ENCODE peak calls at places on chromosomes 12 and 14, in eight cellular contexts. One of them, this sample, is unnamed.

GRCh38 chr12:14833336-14833735 is 10.0 kb downstream of the ART4 start:
- DNase-seq in Jurkat, Clone E6-1: no peak
- DNase-seq in amniotic stem cell: no peak
- DNase-seq in hippocampal formation: no peak
- DNase-seq in activated T-cell treated with anti-CD3 and anti-CD28 coated beads, Interleukin-2, amount 50 U/mL, for 72 hours: no peak
- DNase-seq in HFF-Myc: no peak
- DNase-seq in stimulated activated CD4-positive, alpha-beta T cell treated with anti-CD3 and anti-CD28 coated beads, Interleukin-1b, Interleukin-23, amount 100 ng/mL, for 24 hours: no peak
- DNase-seq in GM13976: no peak
- DNase-seq in this sample: no peak

GRCh38 chr14:42214981-42215491 is 608.4 kb downstream of the LRFN5 start:
- DNase-seq in Jurkat, Clone E6-1: no peak
- DNase-seq in amniotic stem cell: no peak
- DNase-seq in hippocampal formation: no peak
- DNase-seq in activated T-cell treated with anti-CD3 and anti-CD28 coated beads, Interleukin-2, amount 50 U/mL, for 72 hours: no peak
- DNase-seq in HFF-Myc: peak
- DNase-seq in stimulated activated CD4-positive, alpha-beta T cell treated with anti-CD3 and anti-CD28 coated beads, Interleukin-1b, Interleukin-23, amount 100 ng/mL, for 24 hours: no peak
- DNase-seq in GM13976: no peak
- DNase-seq in this sample: peak

GRCh38 chr14:77099425-77100167 is 1.5 kb downstream of the CIPC start:
- DNase-seq in Jurkat, Clone E6-1: no peak
- DNase-seq in amniotic stem cell: peak
- DNase-seq in hippocampal formation: no peak
- DNase-seq in activated T-cell treated with anti-CD3 and anti-CD28 coated beads, Interleukin-2, amount 50 U/mL, for 72 hours: no peak
- DNase-seq in HFF-Myc: peak
- DNase-seq in stimulated activated CD4-positive, alpha-beta T cell treated with anti-CD3 and anti-CD28 coated beads, Interleukin-1b, Interleukin-23, amount 100 ng/mL, for 24 hours: no peak
- DNase-seq in GM13976: no peak
- DNase-seq in this sample: peak

GRCh38 chr14:60618200-60618599 is 31.1 kb downstream of the SIX1 start:
- DNase-seq in Jurkat, Clone E6-1: no peak
- DNase-seq in amniotic stem cell: no peak
- DNase-seq in hippocampal formation: no peak
- DNase-seq in activated T-cell treated with anti-CD3 and anti-CD28 coated beads, Interleukin-2, amount 50 U/mL, for 72 hours: no peak
- DNase-seq in HFF-Myc: no peak
- DNase-seq in stimulated activated CD4-positive, alpha-beta T cell treated with anti-CD3 and anti-CD28 coated beads, Interleukin-1b, Interleukin-23, amount 100 ng/mL, for 24 hours: no peak
- DNase-seq in GM13976: no peak
- DNase-seq in this sample: no peak

GRCh38 chr12:61095131-61095530 is 1165.1 kb upstream of the USP15 start:
- DNase-seq in Jurkat, Clone E6-1: no peak
- DNase-seq in amniotic stem cell: no peak
- DNase-seq in hippocampal formation: no peak
- DNase-seq in activated T-cell treated with anti-CD3 and anti-CD28 coated beads, Interleukin-2, amount 50 U/mL, for 72 hours: no peak
- DNase-seq in HFF-Myc: no peak
- DNase-seq in stimulated activated CD4-positive, alpha-beta T cell treated with anti-CD3 and anti-CD28 coated beads, Interleukin-1b, Interleukin-23, amount 100 ng/mL, for 24 hours: no peak
- DNase-seq in GM13976: no peak
- DNase-seq in this sample: no peak

GRCh38 chr12:46177842-46178608 is 90.8 kb downstream of the SLC38A1 start:
- DNase-seq in Jurkat, Clone E6-1: no peak
- DNase-seq in amniotic stem cell: no peak
- DNase-seq in hippocampal formation: no peak
- DNase-seq in activated T-cell treated with anti-CD3 and anti-CD28 coated beads, Interleukin-2, amount 50 U/mL, for 72 hours: no peak
- DNase-seq in HFF-Myc: no peak
- DNase-seq in stimulated activated CD4-positive, alpha-beta T cell treated with anti-CD3 and anti-CD28 coated beads, Interleukin-1b, Interleukin-23, amount 100 ng/mL, for 24 hours: no peak
- DNase-seq in GM13976: no peak
- DNase-seq in this sample: no peak

GRCh38 chr12:77102691-77103090 is 37.3 kb upstream of the E2F7 start:
- DNase-seq in Jurkat, Clone E6-1: no peak
- DNase-seq in amniotic stem cell: peak
- DNase-seq in hippocampal formation: no peak
- DNase-seq in activated T-cell treated with anti-CD3 and anti-CD28 coated beads, Interleukin-2, amount 50 U/mL, for 72 hours: no peak
- DNase-seq in HFF-Myc: no peak
- DNase-seq in stimulated activated CD4-positive, alpha-beta T cell treated with anti-CD3 and anti-CD28 coated beads, Interleukin-1b, Interleukin-23, amount 100 ng/mL, for 24 hours: no peak
- DNase-seq in GM13976: no peak
- DNase-seq in this sample: peak

GRCh38 chr12:111045941-111046340 is 125.6 kb upstream of the MYL2 start:
- DNase-seq in Jurkat, Clone E6-1: no peak
- DNase-seq in amniotic stem cell: no peak
- DNase-seq in hippocampal formation: no peak
- DNase-seq in activated T-cell treated with anti-CD3 and anti-CD28 coated beads, Interleukin-2, amount 50 U/mL, for 72 hours: no peak
- DNase-seq in HFF-Myc: no peak
- DNase-seq in stimulated activated CD4-positive, alpha-beta T cell treated with anti-CD3 and anti-CD28 coated beads, Interleukin-1b, Interleukin-23, amount 100 ng/mL, for 24 hours: no peak
- DNase-seq in GM13976: no peak
- DNase-seq in this sample: no peak

GRCh38 chr12:120352117-120352516 is 16.8 kb downstream of the MSI1 start:
- DNase-seq in Jurkat, Clone E6-1: no peak
- DNase-seq in amniotic stem cell: no peak
- DNase-seq in hippocampal formation: no peak
- DNase-seq in activated T-cell treated with anti-CD3 and anti-CD28 coated beads, Interleukin-2, amount 50 U/mL, for 72 hours: no peak
- DNase-seq in HFF-Myc: peak
- DNase-seq in stimulated activated CD4-positive, alpha-beta T cell treated with anti-CD3 and anti-CD28 coated beads, Interleukin-1b, Interleukin-23, amount 100 ng/mL, for 24 hours: no peak
- DNase-seq in GM13976: no peak
- DNase-seq in this sample: peak

GRCh38 chr12:33596061-33596460 is 156.4 kb upstream of the SYT10 start:
- DNase-seq in Jurkat, Clone E6-1: no peak
- DNase-seq in amniotic stem cell: no peak
- DNase-seq in hippocampal formation: no peak
- DNase-seq in activated T-cell treated with anti-CD3 and anti-CD28 coated beads, Interleukin-2, amount 50 U/mL, for 72 hours: no peak
- DNase-seq in HFF-Myc: no peak
- DNase-seq in stimulated activated CD4-positive, alpha-beta T cell treated with anti-CD3 and anti-CD28 coated beads, Interleukin-1b, Interleukin-23, amount 100 ng/mL, for 24 hours: no peak
- DNase-seq in GM13976: no peak
- DNase-seq in this sample: no peak

GRCh38 chr12:95908573-95908972 is 33.8 kb downstream of the CCDC38 start:
- DNase-seq in Jurkat, Clone E6-1: no peak
- DNase-seq in amniotic stem cell: no peak
- DNase-seq in hippocampal formation: no peak
- DNase-seq in activated T-cell treated with anti-CD3 and anti-CD28 coated beads, Interleukin-2, amount 50 U/mL, for 72 hours: no peak
- DNase-seq in HFF-Myc: no peak
- DNase-seq in stimulated activated CD4-positive, alpha-beta T cell treated with anti-CD3 and anti-CD28 coated beads, Interleukin-1b, Interleukin-23, amount 100 ng/mL, for 24 hours: no peak
- DNase-seq in GM13976: no peak
- DNase-seq in this sample: peak

GRCh38 chr14:101411151-101411550 is 150.1 kb upstream of the DIO3 start:
- DNase-seq in Jurkat, Clone E6-1: no peak
- DNase-seq in amniotic stem cell: no peak
- DNase-seq in hippocampal formation: no peak
- DNase-seq in activated T-cell treated with anti-CD3 and anti-CD28 coated beads, Interleukin-2, amount 50 U/mL, for 72 hours: no peak
- DNase-seq in HFF-Myc: no peak
- DNase-seq in stimulated activated CD4-positive, alpha-beta T cell treated with anti-CD3 and anti-CD28 coated beads, Interleukin-1b, Interleukin-23, amount 100 ng/mL, for 24 hours: no peak
- DNase-seq in GM13976: no peak
- DNase-seq in this sample: no peak

GRCh38 chr12:103652808-103653207 is 65.7 kb downstream of the STAB2 start:
- DNase-seq in Jurkat, Clone E6-1: no peak
- DNase-seq in amniotic stem cell: no peak
- DNase-seq in hippocampal formation: no peak
- DNase-seq in activated T-cell treated with anti-CD3 and anti-CD28 coated beads, Interleukin-2, amount 50 U/mL, for 72 hours: no peak
- DNase-seq in HFF-Myc: no peak
- DNase-seq in stimulated activated CD4-positive, alpha-beta T cell treated with anti-CD3 and anti-CD28 coated beads, Interleukin-1b, Interleukin-23, amount 100 ng/mL, for 24 hours: no peak
- DNase-seq in GM13976: no peak
- DNase-seq in this sample: no peak

GRCh38 chr12:52224154-52224553 is 8.9 kb upstream of the KRT7 start:
- DNase-seq in Jurkat, Clone E6-1: no peak
- DNase-seq in amniotic stem cell: no peak
- DNase-seq in hippocampal formation: no peak
- DNase-seq in activated T-cell treated with anti-CD3 and anti-CD28 coated beads, Interleukin-2, amount 50 U/mL, for 72 hours: no peak
- DNase-seq in HFF-Myc: no peak
- DNase-seq in stimulated activated CD4-positive, alpha-beta T cell treated with anti-CD3 and anti-CD28 coated beads, Interleukin-1b, Interleukin-23, amount 100 ng/mL, for 24 hours: no peak
- DNase-seq in GM13976: no peak
- DNase-seq in this sample: no peak

GRCh38 chr12:43957732-43958131 is 121.9 kb downstream of the TMEM117 start:
- DNase-seq in Jurkat, Clone E6-1: peak
- DNase-seq in amniotic stem cell: peak
- DNase-seq in hippocampal formation: peak
- DNase-seq in activated T-cell treated with anti-CD3 and anti-CD28 coated beads, Interleukin-2, amount 50 U/mL, for 72 hours: peak
- DNase-seq in HFF-Myc: peak
- DNase-seq in stimulated activated CD4-positive, alpha-beta T cell treated with anti-CD3 and anti-CD28 coated beads, Interleukin-1b, Interleukin-23, amount 100 ng/mL, for 24 hours: no peak
- DNase-seq in GM13976: peak
- DNase-seq in this sample: peak

GRCh38 chr14:99718031-99718810 is 34.1 kb downstream of the CYP46A1 start:
- DNase-seq in Jurkat, Clone E6-1: no peak
- DNase-seq in amniotic stem cell: no peak
- DNase-seq in hippocampal formation: no peak
- DNase-seq in activated T-cell treated with anti-CD3 and anti-CD28 coated beads, Interleukin-2, amount 50 U/mL, for 72 hours: no peak
- DNase-seq in HFF-Myc: no peak
- DNase-seq in stimulated activated CD4-positive, alpha-beta T cell treated with anti-CD3 and anti-CD28 coated beads, Interleukin-1b, Interleukin-23, amount 100 ng/mL, for 24 hours: no peak
- DNase-seq in GM13976: peak
- DNase-seq in this sample: no peak

GRCh38 chr14:87833026-87833425 is 160.0 kb downstream of the GALC start:
- DNase-seq in Jurkat, Clone E6-1: no peak
- DNase-seq in amniotic stem cell: no peak
- DNase-seq in hippocampal formation: no peak
- DNase-seq in activated T-cell treated with anti-CD3 and anti-CD28 coated beads, Interleukin-2, amount 50 U/mL, for 72 hours: no peak
- DNase-seq in HFF-Myc: no peak
- DNase-seq in stimulated activated CD4-positive, alpha-beta T cell treated with anti-CD3 and anti-CD28 coated beads, Interleukin-1b, Interleukin-23, amount 100 ng/mL, for 24 hours: no peak
- DNase-seq in GM13976: no peak
- DNase-seq in this sample: no peak

GRCh38 chr12:1864867-1865266 is 44.5 kb downstream of the LRTM2 start:
- DNase-seq in Jurkat, Clone E6-1: no peak
- DNase-seq in amniotic stem cell: no peak
- DNase-seq in hippocampal formation: no peak
- DNase-seq in activated T-cell treated with anti-CD3 and anti-CD28 coated beads, Interleukin-2, amount 50 U/mL, for 72 hours: no peak
- DNase-seq in HFF-Myc: no peak
- DNase-seq in stimulated activated CD4-positive, alpha-beta T cell treated with anti-CD3 and anti-CD28 coated beads, Interleukin-1b, Interleukin-23, amount 100 ng/mL, for 24 hours: no peak
- DNase-seq in GM13976: no peak
- DNase-seq in this sample: no peak

GRCh38 chr12:45585522-45586230 is 143.8 kb upstream of the ARID2 start:
- DNase-seq in Jurkat, Clone E6-1: no peak
- DNase-seq in amniotic stem cell: no peak
- DNase-seq in hippocampal formation: no peak
- DNase-seq in activated T-cell treated with anti-CD3 and anti-CD28 coated beads, Interleukin-2, amount 50 U/mL, for 72 hours: no peak
- DNase-seq in HFF-Myc: no peak
- DNase-seq in stimulated activated CD4-positive, alpha-beta T cell treated with anti-CD3 and anti-CD28 coated beads, Interleukin-1b, Interleukin-23, amount 100 ng/mL, for 24 hours: no peak
- DNase-seq in GM13976: no peak
- DNase-seq in this sample: no peak

GRCh38 chr12:12840500-12840899 is 27.4 kb downstream of the DDX47 start:
- DNase-seq in Jurkat, Clone E6-1: no peak
- DNase-seq in amniotic stem cell: no peak
- DNase-seq in hippocampal formation: no peak
- DNase-seq in activated T-cell treated with anti-CD3 and anti-CD28 coated beads, Interleukin-2, amount 50 U/mL, for 72 hours: no peak
- DNase-seq in HFF-Myc: no peak
- DNase-seq in stimulated activated CD4-positive, alpha-beta T cell treated with anti-CD3 and anti-CD28 coated beads, Interleukin-1b, Interleukin-23, amount 100 ng/mL, for 24 hours: no peak
- DNase-seq in GM13976: no peak
- DNase-seq in this sample: no peak

GRCh38 chr14:100532916-100533630 is 54.1 kb downstream of the BEGAIN start:
- DNase-seq in Jurkat, Clone E6-1: peak
- DNase-seq in amniotic stem cell: no peak
- DNase-seq in hippocampal formation: no peak
- DNase-seq in activated T-cell treated with anti-CD3 and anti-CD28 coated beads, Interleukin-2, amount 50 U/mL, for 72 hours: no peak
- DNase-seq in HFF-Myc: no peak
- DNase-seq in stimulated activated CD4-positive, alpha-beta T cell treated with anti-CD3 and anti-CD28 coated beads, Interleukin-1b, Interleukin-23, amount 100 ng/mL, for 24 hours: no peak
- DNase-seq in GM13976: no peak
- DNase-seq in this sample: peak

GRCh38 chr12:106022568-106023012 is 116.2 kb downstream of the NUAK1 start:
- DNase-seq in Jurkat, Clone E6-1: no peak
- DNase-seq in amniotic stem cell: no peak
- DNase-seq in hippocampal formation: no peak
- DNase-seq in activated T-cell treated with anti-CD3 and anti-CD28 coated beads, Interleukin-2, amount 50 U/mL, for 72 hours: no peak
- DNase-seq in HFF-Myc: no peak
- DNase-seq in stimulated activated CD4-positive, alpha-beta T cell treated with anti-CD3 and anti-CD28 coated beads, Interleukin-1b, Interleukin-23, amount 100 ng/mL, for 24 hours: no peak
- DNase-seq in GM13976: no peak
- DNase-seq in this sample: no peak

GRCh38 chr14:90428676-90429075 is 31.8 kb downstream of the CALM1 start:
- DNase-seq in Jurkat, Clone E6-1: peak
- DNase-seq in amniotic stem cell: no peak
- DNase-seq in hippocampal formation: no peak
- DNase-seq in activated T-cell treated with anti-CD3 and anti-CD28 coated beads, Interleukin-2, amount 50 U/mL, for 72 hours: no peak
- DNase-seq in HFF-Myc: no peak
- DNase-seq in stimulated activated CD4-positive, alpha-beta T cell treated with anti-CD3 and anti-CD28 coated beads, Interleukin-1b, Interleukin-23, amount 100 ng/mL, for 24 hours: no peak
- DNase-seq in GM13976: no peak
- DNase-seq in this sample: no peak

GRCh38 chr14:35287481-35288013 is 4.6 kb upstream of the PSMA6 start:
- DNase-seq in Jurkat, Clone E6-1: no peak
- DNase-seq in amniotic stem cell: no peak
- DNase-seq in hippocampal formation: no peak
- DNase-seq in activated T-cell treated with anti-CD3 and anti-CD28 coated beads, Interleukin-2, amount 50 U/mL, for 72 hours: peak
- DNase-seq in HFF-Myc: no peak
- DNase-seq in stimulated activated CD4-positive, alpha-beta T cell treated with anti-CD3 and anti-CD28 coated beads, Interleukin-1b, Interleukin-23, amount 100 ng/mL, for 24 hours: peak
- DNase-seq in GM13976: no peak
- DNase-seq in this sample: no peak

GRCh38 chr12:103800252-103800771 is 40.7 kb downstream of the NT5DC3 start:
- DNase-seq in Jurkat, Clone E6-1: no peak
- DNase-seq in amniotic stem cell: no peak
- DNase-seq in hippocampal formation: peak
- DNase-seq in activated T-cell treated with anti-CD3 and anti-CD28 coated beads, Interleukin-2, amount 50 U/mL, for 72 hours: no peak
- DNase-seq in HFF-Myc: no peak
- DNase-seq in stimulated activated CD4-positive, alpha-beta T cell treated with anti-CD3 and anti-CD28 coated beads, Interleukin-1b, Interleukin-23, amount 100 ng/mL, for 24 hours: no peak
- DNase-seq in GM13976: no peak
- DNase-seq in this sample: peak

GRCh38 chr14:55514819-55515470 is 65.1 kb upstream of the KTN1 start:
- DNase-seq in Jurkat, Clone E6-1: no peak
- DNase-seq in amniotic stem cell: no peak
- DNase-seq in hippocampal formation: no peak
- DNase-seq in activated T-cell treated with anti-CD3 and anti-CD28 coated beads, Interleukin-2, amount 50 U/mL, for 72 hours: no peak
- DNase-seq in HFF-Myc: peak
- DNase-seq in stimulated activated CD4-positive, alpha-beta T cell treated with anti-CD3 and anti-CD28 coated beads, Interleukin-1b, Interleukin-23, amount 100 ng/mL, for 24 hours: no peak
- DNase-seq in GM13976: no peak
- DNase-seq in this sample: peak

GRCh38 chr12:12379831-12380730 is 23.2 kb downstream of the BORCS5 start:
- DNase-seq in Jurkat, Clone E6-1: no peak
- DNase-seq in amniotic stem cell: no peak
- DNase-seq in hippocampal formation: no peak
- DNase-seq in activated T-cell treated with anti-CD3 and anti-CD28 coated beads, Interleukin-2, amount 50 U/mL, for 72 hours: peak
- DNase-seq in HFF-Myc: no peak
- DNase-seq in stimulated activated CD4-positive, alpha-beta T cell treated with anti-CD3 and anti-CD28 coated beads, Interleukin-1b, Interleukin-23, amount 100 ng/mL, for 24 hours: no peak
- DNase-seq in GM13976: peak
- DNase-seq in this sample: no peak

GRCh38 chr12:49823951-49824350 is 4.3 kb downstream of the NCKAP5L start:
- DNase-seq in Jurkat, Clone E6-1: no peak
- DNase-seq in amniotic stem cell: no peak
- DNase-seq in hippocampal formation: no peak
- DNase-seq in activated T-cell treated with anti-CD3 and anti-CD28 coated beads, Interleukin-2, amount 50 U/mL, for 72 hours: no peak
- DNase-seq in HFF-Myc: no peak
- DNase-seq in stimulated activated CD4-positive, alpha-beta T cell treated with anti-CD3 and anti-CD28 coated beads, Interleukin-1b, Interleukin-23, amount 100 ng/mL, for 24 hours: no peak
- DNase-seq in GM13976: no peak
- DNase-seq in this sample: no peak

GRCh38 chr12:49232940-49233841 is 31.7 kb upstream of the TUBA1C start:
- DNase-seq in Jurkat, Clone E6-1: no peak
- DNase-seq in amniotic stem cell: no peak
- DNase-seq in hippocampal formation: peak
- DNase-seq in activated T-cell treated with anti-CD3 and anti-CD28 coated beads, Interleukin-2, amount 50 U/mL, for 72 hours: no peak
- DNase-seq in HFF-Myc: no peak
- DNase-seq in stimulated activated CD4-positive, alpha-beta T cell treated with anti-CD3 and anti-CD28 coated beads, Interleukin-1b, Interleukin-23, amount 100 ng/mL, for 24 hours: no peak
- DNase-seq in GM13976: no peak
- DNase-seq in this sample: peak

GRCh38 chr14:26596722-26597030 is 1.2 kb downstream of the NOVA1 start:
- DNase-seq in Jurkat, Clone E6-1: no peak
- DNase-seq in amniotic stem cell: no peak
- DNase-seq in hippocampal formation: peak
- DNase-seq in activated T-cell treated with anti-CD3 and anti-CD28 coated beads, Interleukin-2, amount 50 U/mL, for 72 hours: no peak
- DNase-seq in HFF-Myc: no peak
- DNase-seq in stimulated activated CD4-positive, alpha-beta T cell treated with anti-CD3 and anti-CD28 coated beads, Interleukin-1b, Interleukin-23, amount 100 ng/mL, for 24 hours: no peak
- DNase-seq in GM13976: no peak
- DNase-seq in this sample: no peak

GRCh38 chr12:3820122-3820521 is 53.1 kb downstream of the PARP11 start:
- DNase-seq in Jurkat, Clone E6-1: no peak
- DNase-seq in amniotic stem cell: no peak
- DNase-seq in hippocampal formation: no peak
- DNase-seq in activated T-cell treated with anti-CD3 and anti-CD28 coated beads, Interleukin-2, amount 50 U/mL, for 72 hours: no peak
- DNase-seq in HFF-Myc: no peak
- DNase-seq in stimulated activated CD4-positive, alpha-beta T cell treated with anti-CD3 and anti-CD28 coated beads, Interleukin-1b, Interleukin-23, amount 100 ng/mL, for 24 hours: no peak
- DNase-seq in GM13976: no peak
- DNase-seq in this sample: peak

GRCh38 chr12:64273527-64274403 is 51.7 kb upstream of the KICS2 start:
- DNase-seq in Jurkat, Clone E6-1: peak
- DNase-seq in amniotic stem cell: no peak
- DNase-seq in hippocampal formation: no peak
- DNase-seq in activated T-cell treated with anti-CD3 and anti-CD28 coated beads, Interleukin-2, amount 50 U/mL, for 72 hours: no peak
- DNase-seq in HFF-Myc: no peak
- DNase-seq in stimulated activated CD4-positive, alpha-beta T cell treated with anti-CD3 and anti-CD28 coated beads, Interleukin-1b, Interleukin-23, amount 100 ng/mL, for 24 hours: no peak
- DNase-seq in GM13976: peak
- DNase-seq in this sample: no peak

GRCh38 chr14:55336161-55336560 is 64.9 kb downstream of the FBXO34 start:
- DNase-seq in Jurkat, Clone E6-1: peak
- DNase-seq in amniotic stem cell: no peak
- DNase-seq in hippocampal formation: no peak
- DNase-seq in activated T-cell treated with anti-CD3 and anti-CD28 coated beads, Interleukin-2, amount 50 U/mL, for 72 hours: no peak
- DNase-seq in HFF-Myc: no peak
- DNase-seq in stimulated activated CD4-positive, alpha-beta T cell treated with anti-CD3 and anti-CD28 coated beads, Interleukin-1b, Interleukin-23, amount 100 ng/mL, for 24 hours: no peak
- DNase-seq in GM13976: no peak
- DNase-seq in this sample: peak

GRCh38 chr14:22071001-22071400 is 397.4 kb upstream of the OR4E1 start:
- DNase-seq in Jurkat, Clone E6-1: no peak
- DNase-seq in amniotic stem cell: no peak
- DNase-seq in hippocampal formation: no peak
- DNase-seq in activated T-cell treated with anti-CD3 and anti-CD28 coated beads, Interleukin-2, amount 50 U/mL, for 72 hours: peak
- DNase-seq in HFF-Myc: no peak
- DNase-seq in stimulated activated CD4-positive, alpha-beta T cell treated with anti-CD3 and anti-CD28 coated beads, Interleukin-1b, Interleukin-23, amount 100 ng/mL, for 24 hours: no peak
- DNase-seq in GM13976: peak
- DNase-seq in this sample: no peak

This sample was measured in astrocyte of the spinal cord.